ENCODE peak calls at places on chromosomes 7 and 10, in nine cellular contexts. O, M, X, T, B, E, K, N and S are unnamed samples.

GRCh38 chr7:134669845-134670373 is 23.3 kb downstream of the BPGM start:
- DNase-seq in O (peak; percentile 35), M (peak; percentile 60), X (peak; percentile 81), T (no peak), B (peak; percentile 67), E (peak; percentile 80), K (peak; percentile 78), N (peak; percentile 97), S (peak; percentile 60)

GRCh38 chr7:77351539-77352004 is 64.6 kb downstream of the GSAP start:
- DNase-seq in O (peak; percentile 35), M (no peak), X (peak; percentile 56), T (no peak), B (peak; percentile 16), E (peak; percentile 62), K (no peak), N (no peak), S (peak; percentile 35)

GRCh38 chr7:2399848-2400587 is 3.4 kb upstream of the CHST12 start:
- DNase-seq in O (no peak), M (peak; percentile 92), X (no peak), T (no peak), B (no peak), E (no peak), K (peak; percentile 87), N (peak; percentile 93), S (no peak)

GRCh38 chr7:20306499-20306946 is 24.2 kb upstream of the ITGB8 start:
- DNase-seq in O (no peak), M (peak; percentile 40), X (no peak), T (no peak), B (no peak), E (no peak), K (no peak), N (peak; percentile 15), S (no peak)

GRCh38 chr7:20085086-20085485 is 132.1 kb downstream of the MACC1 start:
- DNase-seq in O (no peak), M (no peak), X (no peak), T (no peak), B (no peak), E (no peak), K (peak; percentile 78), N (no peak), S (no peak)

GRCh38 chr7:30379131-30379530 is 94.7 kb downstream of the ZNRF2 start:
- DNase-seq in O (no peak), M (no peak), X (no peak), T (no peak), B (no peak), E (no peak), K (peak; percentile 23), N (no peak), S (no peak)

GRCh38 chr7:92634924-92635519 is 44.8 kb upstream of the FAM133B start:
- DNase-seq in O (no peak), M (peak; percentile 56), X (no peak), T (no peak), B (no peak), E (no peak), K (peak; percentile 88), N (peak; percentile 92), S (no peak)

GRCh38 chr7:87113077-87113476 is 39.2 kb upstream of the DMTF1 start:
- DNase-seq in O (no peak), M (no peak), X (no peak), T (no peak), B (no peak), E (no peak), K (peak; percentile 51), N (no peak), S (no peak)

GRCh38 chr10:101512741-101513140 is 75.3 kb downstream of the POLL start:
- DNase-seq in O (no peak), M (peak; percentile 14), X (no peak), T (no peak), B (no peak), E (no peak), K (peak; percentile 65), N (peak; percentile 44), S (no peak)

GRCh38 chr10:3825862-3826351 is 40.9 kb upstream of the KLF6 start:
- DNase-seq in O (no peak), M (no peak), X (no peak), T (no peak), B (no peak), E (no peak), K (peak; percentile 70), N (peak; percentile 83), S (no peak)

GRCh38 chr10:29649561-29650551 is 15.1 kb upstream of the SVIL start:
- DNase-seq in O (no peak), M (no peak), X (no peak), T (no peak), B (no peak), E (no peak), K (peak; percentile 89), N (peak; percentile 56), S (no peak)